ENCODE peak calls at places on chromosome 15, in nine cellular contexts. L is ascending aorta, M is aorta, X is thoracic aorta, N is H1, D is heart left ventricle, Z is body of pancreas, C is colonic mucosa, T is PC-3. Y is an unnamed sample.

GRCh38 chr15:70065006-70065722 is 32.6 kb downstream of the TLE3 start:
- DNase-seq in L (no peak), M (no peak), X (no peak), N (no peak), D (no peak), Z (peak; percentile 94), C (peak; percentile 72), T (no peak), Y (no peak)

GRCh38 chr15:87522997-87523396 is 733.5 kb downstream of the NTRK3 start:
- DNase-seq in L (no peak), M (no peak), X (no peak), N (no peak), D (no peak), Z (no peak), C (no peak), T (no peak), Y (no peak)

GRCh38 chr15:66287461-66288055 is 5.8 kb upstream of the DIS3L start:
- DNase-seq in L (no peak), M (no peak), X (no peak), N (no peak), D (no peak), Z (no peak), C (no peak), T (peak; percentile 55), Y (no peak)

GRCh38 chr15:91965501-91966180 is 112.1 kb downstream of the SLCO3A1 start:
- DNase-seq in L (peak; percentile 91), M (peak; percentile 78), X (peak; percentile 52), N (no peak), D (no peak), Z (no peak), C (no peak), T (peak; percentile 88), Y (no peak)

GRCh38 chr15:31402003-31402402 is 75.4 kb downstream of the KLF13 start:
- DNase-seq in L (no peak), M (peak; percentile 45), X (no peak), N (no peak), D (no peak), Z (no peak), C (no peak), T (no peak), Y (no peak)

GRCh38 chr15:69906256-69907185 is 191.2 kb downstream of the TLE3 start:
- DNase-seq in L (no peak), M (no peak), X (no peak), N (no peak), D (no peak), Z (no peak), C (no peak), T (peak; percentile 35), Y (no peak)

GRCh38 chr15:32849769-32850668 is 132.2 kb downstream of the GREM1 start:
- DNase-seq in L (no peak), M (no peak), X (no peak), N (no peak), D (no peak), Z (no peak), C (no peak), T (peak; percentile 92), Y (peak; percentile 91)

GRCh38 chr15:45113380-45113990 is 487 bp downstream of the DUOX2 start:
- DNase-seq in L (no peak), M (no peak), X (no peak), N (no peak), D (no peak), Z (no peak), C (no peak), T (no peak), Y (no peak)

GRCh38 chr15:25545017-25545416 is 106.2 kb upstream of the UBE3A start:
- DNase-seq in L (no peak), M (no peak), X (no peak), N (no peak), D (no peak), Z (no peak), C (no peak), T (peak; percentile 77), Y (no peak)

GRCh38 chr15:33561407-33561806 is 250.6 kb downstream of the RYR3 start:
- DNase-seq in L (no peak), M (no peak), X (no peak), N (no peak), D (no peak), Z (no peak), C (no peak), T (no peak), Y (no peak)

GRCh38 chr15:50259276-50259675 is 6.2 kb downstream of the HDC start:
- DNase-seq in L (no peak), M (no peak), X (no peak), N (no peak), D (no peak), Z (no peak), C (no peak), T (no peak), Y (no peak)

GRCh38 chr15:86021281-86022264 is 58.1 kb upstream of the AGBL1 start:
- DNase-seq in L (no peak), M (no peak), X (no peak), N (no peak), D (no peak), Z (peak; percentile 3), C (no peak), T (peak; percentile 50), Y (no peak)

DNA sequence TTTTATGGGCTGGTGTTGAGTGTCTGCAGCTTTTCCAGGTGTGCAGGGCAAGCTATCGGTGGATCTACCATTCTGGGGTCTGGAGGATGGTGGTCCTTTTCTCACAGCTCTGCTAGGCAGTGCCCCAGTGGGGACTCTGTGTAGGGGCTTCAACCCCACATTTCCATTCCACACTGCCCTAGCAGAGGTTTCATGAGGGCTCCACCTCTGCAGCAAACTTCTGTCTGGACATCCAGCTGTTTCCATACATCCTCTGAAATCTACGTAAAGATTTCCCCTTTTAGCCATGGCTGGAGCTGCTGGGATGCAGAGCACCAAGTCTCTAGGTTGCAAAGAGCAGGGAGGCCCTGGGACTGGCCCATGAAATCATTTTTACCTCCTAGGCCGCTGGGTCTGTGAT is 11.6 kb downstream of the RFX7 start:
- DNase-seq in L (no peak), M (no peak), X (no peak), N (no peak), D (no peak), Z (no peak), C (no peak), T (no peak), Y (no peak)
- H3K36me3 ChIP-seq in L (peaks cover 15% of the 10 kb centered on the region), M (no peaks in the 10 kb centered on the region), X (peaks cover 8% of the 10 kb centered on the region), N (peaks cover 45% of the 10 kb centered on the region), D (no peaks in the 10 kb centered on the region), Z (no peaks in the 10 kb centered on the region), C (no peaks in the 10 kb centered on the region), T (peaks cover 28% of the 10 kb centered on the region), Y (no peaks in the 10 kb centered on the region)

DNA sequence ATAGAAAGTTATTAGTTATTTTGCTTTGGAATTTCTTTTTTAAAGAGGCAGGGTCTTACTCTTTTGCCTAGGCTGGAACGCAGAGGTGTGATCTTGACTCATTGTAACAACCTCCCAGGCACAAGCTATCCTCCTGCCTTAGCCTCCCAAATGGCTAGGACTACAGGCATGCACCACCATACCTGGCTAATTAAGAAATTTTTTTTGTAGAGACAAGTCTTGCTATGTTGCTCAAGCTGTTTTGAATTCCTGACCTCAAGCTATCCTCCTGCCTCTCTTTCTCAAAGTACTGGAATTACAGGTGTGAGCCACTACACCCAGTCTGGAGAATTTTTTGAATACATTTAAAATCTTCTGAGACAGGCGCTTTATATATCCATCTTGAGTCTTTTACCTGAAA is 49.5 kb downstream of the IQGAP1 start:
- DNase-seq in L (no peak), M (no peak), X (no peak), N (no peak), D (no peak), Z (no peak), C (no peak), T (no peak), Y (no peak)
- H3K36me3 ChIP-seq in L (peaks cover 49% of the 10 kb centered on the region), M (peaks cover 3% of the 10 kb centered on the region), X (peaks cover 11% of the 10 kb centered on the region), N (peaks cover 22% of the 10 kb centered on the region), D (peaks cover 81% of the 10 kb centered on the region), Z (peaks cover 2% of the 10 kb centered on the region), C (no peaks in the 10 kb centered on the region), T (peaks cover 21% of the 10 kb centered on the region), Y (peaks cover 10% of the 10 kb centered on the region)

GRCh38 chr15:81473946-81474345 is 99.9 kb upstream of the TMC3 start:
- DNase-seq in L (no peak), M (no peak), X (no peak), N (no peak), D (no peak), Z (no peak), C (no peak), T (no peak), Y (no peak)

GRCh38 chr15:81475471-81475870 is 101.5 kb upstream of the TMC3 start:
- DNase-seq in L (no peak), M (no peak), X (no peak), N (no peak), D (no peak), Z (no peak), C (no peak), T (no peak), Y (no peak)

GRCh38 chr15:81480645-81481053 is 106.6 kb upstream of the TMC3 start:
- DNase-seq in L (no peak), M (no peak), X (no peak), N (no peak), D (peak; percentile 32), Z (peak; percentile 46), C (peak; percentile 50), T (peak; percentile 79), Y (peak; percentile 5)

GRCh38 chr15:81473177-81473576 is 99.2 kb upstream of the TMC3 start:
- DNase-seq in L (no peak), M (no peak), X (no peak), N (no peak), D (no peak), Z (no peak), C (no peak), T (no peak), Y (no peak)

GRCh38 chr15:81475926-81476325 is 101.9 kb upstream of the TMC3 start:
- DNase-seq in L (no peak), M (no peak), X (no peak), N (no peak), D (no peak), Z (no peak), C (no peak), T (no peak), Y (no peak)
- H3K36me3 ChIP-seq in L (no peaks in the 10 kb centered on the region), M (no peaks in the 10 kb centered on the region), X (no peaks in the 10 kb centered on the region), N (no peaks in the 10 kb centered on the region), D (no peaks in the 10 kb centered on the region), Z (no peaks in the 10 kb centered on the region), C (no peaks in the 10 kb centered on the region), T (no peaks in the 10 kb centered on the region), Y (no peaks in the 10 kb centered on the region)

GRCh38 chr15:98958918-98959639 is 48.5 kb downstream of the PGPEP1L start:
- DNase-seq in L (no peak), M (no peak), X (no peak), N (no peak), D (no peak), Z (no peak), C (no peak), T (no peak), Y (no peak)

GRCh38 chr15:98959640-98960007 is 48.0 kb downstream of the PGPEP1L start:
- DNase-seq in L (no peak), M (no peak), X (no peak), N (no peak), D (no peak), Z (no peak), C (no peak), T (no peak), Y (no peak)

GRCh38 chr15:98963459-98963858 is 44.1 kb downstream of the PGPEP1L start:
- DNase-seq in L (no peak), M (no peak), X (no peak), N (no peak), D (no peak), Z (no peak), C (no peak), T (no peak), Y (no peak)

GRCh38 chr15:98958076-98958475 is 49.5 kb downstream of the PGPEP1L start:
- DNase-seq in L (no peak), M (no peak), X (no peak), N (no peak), D (no peak), Z (no peak), C (no peak), T (no peak), Y (no peak)

GRCh38 chr15:98960555-98961050 is 47.0 kb downstream of the PGPEP1L start:
- DNase-seq in L (no peak), M (no peak), X (no peak), N (no peak), D (no peak), Z (no peak), C (no peak), T (no peak), Y (no peak)
- H3K36me3 ChIP-seq in L (peaks cover 74% of the 10 kb centered on the region), M (no peaks in the 10 kb centered on the region), X (peaks cover 44% of the 10 kb centered on the region), N (peaks cover 50% of the 10 kb centered on the region), D (peaks cover 54% of the 10 kb centered on the region), Z (peaks cover 30% of the 10 kb centered on the region), C (no peaks in the 10 kb centered on the region), T (no peaks in the 10 kb centered on the region), Y (peaks cover 31% of the 10 kb centered on the region)

Y was measured in BJ.